ENCODE peak calls at places on chromosomes 4 and X, in six cellular contexts. One of them, this sample, is unnamed.

GRCh38 chr4:95528388-95528787 is 20.4 kb downstream of the UNC5C start:
- DNase-seq in A673: no peak
- DNase-seq in CD4-positive, alpha-beta T cell: no peak
- DNase-seq in cardiac muscle cell: peak; percentile 69
- DNase-seq in fibroblast of pulmonary artery: no peak
- DNase-seq in GM06990: no peak
- DNase-seq in this sample: no peak

GRCh38 chrX:1592863-1593201 is 1.4 kb downstream of the AKAP17A start:
- DNase-seq in CD4-positive, alpha-beta T cell: no peak
- DNase-seq in GM06990: no peak
- DNase-seq in cardiac muscle cell: no peak
- DNase-seq in fibroblast of pulmonary artery: no peak
- DNase-seq in A673: no peak
- DNase-seq in this sample: no peak

GRCh38 chr4:88296413-88297052 is 12.2 kb upstream of the PPM1K start:
- DNase-seq in cardiac muscle cell: no peak
- DNase-seq in CD4-positive, alpha-beta T cell: no peak
- DNase-seq in GM06990: no peak
- DNase-seq in fibroblast of pulmonary artery: no peak
- DNase-seq in A673: no peak
- DNase-seq in this sample: no peak

GRCh38 chrX:119885554-119886428 is 9.9 kb upstream of the AKAP14 start:
- DNase-seq in fibroblast of pulmonary artery: no peak
- DNase-seq in cardiac muscle cell: no peak
- DNase-seq in CD4-positive, alpha-beta T cell: no peak
- DNase-seq in GM06990: no peak
- DNase-seq in A673: peak; percentile 47
- DNase-seq in this sample: no peak

GRCh38 chr4:90293320-90293719 is 166.1 kb downstream of the CCSER1 start:
- DNase-seq in cardiac muscle cell: peak; percentile 7
- DNase-seq in A673: no peak
- DNase-seq in fibroblast of pulmonary artery: peak; percentile 46
- DNase-seq in CD4-positive, alpha-beta T cell: no peak
- DNase-seq in GM06990: no peak
- DNase-seq in this sample: no peak

GRCh38 chrX:153926863-153927685 is 1.0 kb upstream of the ARHGAP4 start:
- DNase-seq in fibroblast of pulmonary artery: peak; percentile 57
- DNase-seq in GM06990: peak; percentile 84
- DNase-seq in A673: peak; percentile 86
- DNase-seq in CD4-positive, alpha-beta T cell: peak; percentile 72
- DNase-seq in cardiac muscle cell: no peak
- DNase-seq in this sample: peak; percentile 64

GRCh38 chr4:182380701-182381295 is 137.6 kb downstream of the TENM3 start:
- DNase-seq in cardiac muscle cell: peak; percentile 3
- DNase-seq in fibroblast of pulmonary artery: no peak
- DNase-seq in A673: no peak
- DNase-seq in GM06990: no peak
- DNase-seq in CD4-positive, alpha-beta T cell: no peak
- DNase-seq in this sample: no peak

GRCh38 chrX:106397788-106398538 is 213.8 kb upstream of the RADX start:
- DNase-seq in fibroblast of pulmonary artery: peak; percentile 56
- DNase-seq in cardiac muscle cell: peak; percentile 20
- DNase-seq in A673: peak; percentile 1
- DNase-seq in CD4-positive, alpha-beta T cell: no peak
- DNase-seq in GM06990: no peak
- DNase-seq in this sample: no peak

GRCh38 chr4:25865586-25865985 is 2.8 kb upstream of the SEL1L3 start:
- DNase-seq in cardiac muscle cell: no peak
- DNase-seq in A673: no peak
- DNase-seq in CD4-positive, alpha-beta T cell: no peak
- DNase-seq in fibroblast of pulmonary artery: peak; percentile 31
- DNase-seq in GM06990: no peak
- DNase-seq in this sample: no peak

GRCh38 chr4:37981844-37982720 is 21.9 kb downstream of the PTTG2 start:
- DNase-seq in GM06990: no peak
- DNase-seq in A673: no peak
- DNase-seq in cardiac muscle cell: no peak
- DNase-seq in fibroblast of pulmonary artery: peak; percentile 29
- DNase-seq in CD4-positive, alpha-beta T cell: no peak
- DNase-seq in this sample: no peak

GRCh38 chr4:185779520-185779919 is 32.5 kb downstream of the SORBS2 start:
- DNase-seq in fibroblast of pulmonary artery: peak; percentile 45
- DNase-seq in A673: no peak
- DNase-seq in cardiac muscle cell: no peak
- DNase-seq in GM06990: no peak
- DNase-seq in CD4-positive, alpha-beta T cell: no peak
- DNase-seq in this sample: no peak

GRCh38 chr4:182478475-182478874 is 235.3 kb downstream of the TENM3 start:
- DNase-seq in A673: peak; percentile 75
- DNase-seq in CD4-positive, alpha-beta T cell: no peak
- DNase-seq in cardiac muscle cell: peak; percentile 72
- DNase-seq in GM06990: no peak
- DNase-seq in fibroblast of pulmonary artery: peak; percentile 65
- DNase-seq in this sample: no peak

GRCh38 chr4:7166981-7167700 is 25.2 kb upstream of the SORCS2 start:
- DNase-seq in CD4-positive, alpha-beta T cell: no peak
- DNase-seq in cardiac muscle cell: no peak
- DNase-seq in GM06990: no peak
- DNase-seq in fibroblast of pulmonary artery: no peak
- DNase-seq in A673: no peak
- DNase-seq in this sample: no peak

GRCh38 chr4:107922486-107923473 is 8.6 kb upstream of the CYP2U1 start:
- DNase-seq in fibroblast of pulmonary artery: no peak
- DNase-seq in cardiac muscle cell: no peak
- DNase-seq in A673: no peak
- DNase-seq in GM06990: no peak
- DNase-seq in CD4-positive, alpha-beta T cell: no peak
- DNase-seq in this sample: no peak

GRCh38 chrX:17291998-17292658 is 82.9 kb upstream of the NHS start:
- DNase-seq in GM06990: no peak
- DNase-seq in fibroblast of pulmonary artery: no peak
- DNase-seq in cardiac muscle cell: no peak
- DNase-seq in A673: peak; percentile 14
- DNase-seq in CD4-positive, alpha-beta T cell: no peak
- DNase-seq in this sample: no peak

GRCh38 chr4:53313510-53313909 is 52.4 kb downstream of the SCFD2 start:
- DNase-seq in A673: peak; percentile 60
- DNase-seq in GM06990: no peak
- DNase-seq in cardiac muscle cell: peak; percentile 15
- DNase-seq in CD4-positive, alpha-beta T cell: no peak
- DNase-seq in fibroblast of pulmonary artery: peak; percentile 65
- DNase-seq in this sample: no peak

GRCh38 chr4:88880001-88880400 is 177.0 kb downstream of the FAM13A start:
- DNase-seq in cardiac muscle cell: no peak
- DNase-seq in GM06990: no peak
- DNase-seq in A673: no peak
- DNase-seq in CD4-positive, alpha-beta T cell: no peak
- DNase-seq in fibroblast of pulmonary artery: no peak
- DNase-seq in this sample: no peak

GRCh38 chr4:155573126-155573525 is 93.5 kb upstream of the GUCY1A1 start:
- DNase-seq in cardiac muscle cell: no peak
- DNase-seq in GM06990: no peak
- DNase-seq in fibroblast of pulmonary artery: no peak
- DNase-seq in CD4-positive, alpha-beta T cell: no peak
- DNase-seq in A673: no peak
- DNase-seq in this sample: no peak

GRCh38 chr4:168769416-168769815 is 240.6 kb downstream of the CBR4 start:
- DNase-seq in fibroblast of pulmonary artery: peak; percentile 69
- DNase-seq in A673: no peak
- DNase-seq in cardiac muscle cell: no peak
- DNase-seq in CD4-positive, alpha-beta T cell: no peak
- DNase-seq in GM06990: no peak
- DNase-seq in this sample: no peak

GRCh38 chr4:3484057-3484973 is 21.2 kb downstream of the DOK7 start:
- DNase-seq in CD4-positive, alpha-beta T cell: no peak
- DNase-seq in cardiac muscle cell: no peak
- DNase-seq in fibroblast of pulmonary artery: no peak
- DNase-seq in GM06990: peak; percentile 41
- DNase-seq in A673: no peak
- DNase-seq in this sample: peak; percentile 71

GRCh38 chr4:89222171-89222570 is 85.4 kb downstream of the GPRIN3 start:
- DNase-seq in A673: no peak
- DNase-seq in cardiac muscle cell: no peak
- DNase-seq in fibroblast of pulmonary artery: no peak
- DNase-seq in GM06990: peak; percentile 12
- DNase-seq in CD4-positive, alpha-beta T cell: no peak
- DNase-seq in this sample: no peak

GRCh38 chrX:255923-256331 is 25.3 kb upstream of the PLCXD1 start:
- DNase-seq in A673: no peak
- DNase-seq in cardiac muscle cell: no peak
- DNase-seq in CD4-positive, alpha-beta T cell: no peak
- DNase-seq in GM06990: no peak
- DNase-seq in fibroblast of pulmonary artery: no peak
- DNase-seq in this sample: no peak

GRCh38 chr4:183758735-183759447 is 99.8 kb downstream of the TRAPPC11 start:
- DNase-seq in fibroblast of pulmonary artery: no peak
- DNase-seq in CD4-positive, alpha-beta T cell: no peak
- DNase-seq in GM06990: no peak
- DNase-seq in cardiac muscle cell: no peak
- DNase-seq in A673: no peak
- DNase-seq in this sample: no peak

GRCh38 chr4:183760326-183760725 is 101.2 kb downstream of the TRAPPC11 start:
- DNase-seq in fibroblast of pulmonary artery: no peak
- DNase-seq in CD4-positive, alpha-beta T cell: no peak
- DNase-seq in A673: no peak
- DNase-seq in GM06990: no peak
- DNase-seq in cardiac muscle cell: no peak
- DNase-seq in this sample: no peak

GRCh38 chr4:183757105-183757504 is 98.0 kb downstream of the TRAPPC11 start:
- DNase-seq in fibroblast of pulmonary artery: no peak
- DNase-seq in cardiac muscle cell: no peak
- DNase-seq in CD4-positive, alpha-beta T cell: no peak
- DNase-seq in A673: no peak
- DNase-seq in GM06990: no peak
- DNase-seq in this sample: no peak

GRCh38 chr4:183758006-183758734 is 99.1 kb downstream of the TRAPPC11 start:
- DNase-seq in fibroblast of pulmonary artery: peak; percentile 22
- DNase-seq in GM06990: no peak
- DNase-seq in cardiac muscle cell: no peak
- DNase-seq in CD4-positive, alpha-beta T cell: no peak
- DNase-seq in A673: no peak
- DNase-seq in this sample: no peak
- TF ChIP-seq CTCF in fibroblast of pulmonary artery: peak; percentile 39
- TF ChIP-seq CTCF in GM06990: peak; percentile 1
- TF ChIP-seq CTCF in cardiac muscle cell: peak; percentile 68
- TF ChIP-seq CTCF in CD4-positive, alpha-beta T cell: no peak
- TF ChIP-seq CTCF in A673: peak; percentile 35
- TF ChIP-seq CTCF in this sample: no peak

DNA sequence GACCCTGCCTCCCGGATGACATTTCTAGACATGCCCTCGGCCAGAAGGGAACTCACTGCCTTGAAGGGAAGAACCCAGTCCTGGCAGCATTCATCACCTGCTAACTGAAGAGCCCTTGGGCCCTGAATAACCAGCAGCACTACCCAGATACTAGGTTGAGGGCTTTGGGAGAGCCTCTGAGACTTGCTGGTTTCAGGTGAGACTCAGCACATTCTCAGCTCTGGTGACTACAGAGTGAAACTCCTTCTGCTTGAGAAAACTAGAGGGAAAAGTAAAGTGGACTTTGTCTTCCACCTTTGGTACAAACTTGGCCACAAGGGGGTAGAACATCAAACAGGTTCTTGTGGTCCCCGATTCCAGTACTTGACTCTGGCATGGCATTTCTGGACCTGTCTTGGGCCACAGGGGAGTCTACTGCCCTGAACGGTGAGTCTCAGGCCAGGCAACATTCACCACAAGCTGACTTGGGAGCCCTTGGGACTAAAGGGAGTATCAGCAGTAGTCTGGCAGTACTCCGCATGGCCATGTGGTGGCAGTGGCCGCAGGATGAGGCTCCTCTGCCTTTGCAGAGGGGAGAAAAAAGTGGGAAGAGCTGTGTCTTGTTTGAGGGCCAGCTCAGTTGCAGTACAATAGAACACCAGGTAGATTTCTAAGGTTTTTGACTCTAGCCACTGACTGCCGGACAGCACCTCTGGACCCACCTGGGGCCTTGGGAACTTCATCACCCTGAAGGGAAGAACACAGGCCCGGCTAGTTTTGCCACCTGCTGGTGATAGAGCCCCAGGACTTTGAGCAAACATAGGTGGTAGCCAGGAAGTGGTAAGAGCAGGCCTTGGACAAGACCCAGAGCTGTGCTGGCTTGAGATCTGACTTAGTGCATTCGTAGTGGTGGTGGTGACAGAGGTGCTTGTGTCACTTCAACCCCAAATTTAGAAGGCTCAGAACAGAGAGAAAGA is 414.8 kb downstream of the OPHN1 start:
- DNase-seq in CD4-positive, alpha-beta T cell: no peak
- DNase-seq in GM06990: no peak
- DNase-seq in cardiac muscle cell: peak; percentile 29
- DNase-seq in fibroblast of pulmonary artery: peak; percentile 40
- DNase-seq in A673: peak; percentile 41
- DNase-seq in this sample: no peak
- TF ChIP-seq CTCF in CD4-positive, alpha-beta T cell: no peak
- TF ChIP-seq CTCF in GM06990: no peak
- TF ChIP-seq CTCF in cardiac muscle cell: peak; percentile 50
- TF ChIP-seq CTCF in fibroblast of pulmonary artery: peak; percentile 57
- TF ChIP-seq CTCF in A673: peak; percentile 68
- TF ChIP-seq CTCF in this sample: no peak

GRCh38 chrX:6574762-6575161 is 39.8 kb upstream of the VCX3A start:
- DNase-seq in CD4-positive, alpha-beta T cell: no peak
- DNase-seq in cardiac muscle cell: peak; percentile 4
- DNase-seq in A673: peak; percentile 44
- DNase-seq in GM06990: no peak
- DNase-seq in fibroblast of pulmonary artery: no peak
- DNase-seq in this sample: no peak
- TF ChIP-seq CTCF in CD4-positive, alpha-beta T cell: no peak
- TF ChIP-seq CTCF in cardiac muscle cell: no peak
- TF ChIP-seq CTCF in A673: peak; percentile 56
- TF ChIP-seq CTCF in GM06990: peak; percentile 45
- TF ChIP-seq CTCF in fibroblast of pulmonary artery: no peak
- TF ChIP-seq CTCF in this sample: no peak

DNA sequence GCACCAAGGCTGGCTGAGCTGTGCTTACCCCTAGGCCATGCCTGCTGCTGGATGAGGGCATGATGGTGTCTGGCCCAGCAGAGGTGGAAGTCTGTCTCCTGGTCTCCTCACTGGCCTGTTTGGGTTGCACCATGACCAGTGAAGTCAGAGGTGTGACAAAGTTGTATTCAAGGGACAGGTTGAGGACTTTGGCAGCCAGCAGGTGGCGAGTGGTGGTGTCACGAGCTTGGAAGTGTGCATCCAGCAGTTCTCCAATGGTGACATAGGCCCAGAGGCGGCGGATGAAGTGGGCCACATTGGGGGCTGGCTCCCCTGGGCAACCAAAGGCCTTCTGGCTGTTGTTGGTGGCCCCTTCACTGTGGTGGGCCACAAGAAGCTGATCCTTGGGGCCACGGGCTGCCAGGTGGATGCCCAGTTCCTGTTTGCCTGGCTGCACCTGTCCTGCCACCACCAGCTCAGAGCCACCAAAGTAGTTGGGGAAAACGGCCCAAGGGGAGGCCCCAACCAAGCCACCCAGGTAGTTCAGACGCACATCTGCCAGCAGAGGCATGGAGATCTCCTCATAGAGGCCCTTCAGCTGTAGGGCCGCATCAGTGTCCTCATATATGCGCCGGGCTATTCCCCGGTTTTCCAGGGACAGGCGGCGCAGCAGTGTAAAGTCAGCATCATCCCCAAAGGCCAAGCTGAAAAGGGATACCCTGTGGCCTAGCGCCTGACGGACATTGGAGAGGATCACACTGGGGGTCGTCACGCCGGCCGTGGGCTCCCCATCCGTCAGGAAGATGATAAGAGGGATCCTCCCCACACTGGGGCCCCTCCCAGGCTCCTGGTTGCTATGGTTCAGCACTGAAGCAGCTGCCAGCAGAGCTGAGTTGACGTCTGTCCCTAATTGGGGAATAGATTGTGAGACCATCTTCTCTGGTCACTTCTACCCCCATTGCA is 39.7 kb downstream of the ITIH6 start:
- DNase-seq in A673: no peak
- DNase-seq in cardiac muscle cell: no peak
- DNase-seq in GM06990: no peak
- DNase-seq in CD4-positive, alpha-beta T cell: no peak
- DNase-seq in fibroblast of pulmonary artery: no peak
- DNase-seq in this sample: no peak
- TF ChIP-seq CTCF in A673: no peak
- TF ChIP-seq CTCF in cardiac muscle cell: no peak
- TF ChIP-seq CTCF in GM06990: no peak
- TF ChIP-seq CTCF in CD4-positive, alpha-beta T cell: no peak
- TF ChIP-seq CTCF in fibroblast of pulmonary artery: no peak
- TF ChIP-seq CTCF in this sample: no peak